ENCODE peak calls at places on chromosomes 5 and 9, in six cellular contexts. C is LoVo, B is Right ventricle myocardium superior, G is EL, T is glutamatergic neuron, F is ecto neural progenitor cell. D is an unnamed sample.

GRCh38 chr5:168578006-168578405 is 1.2 kb downstream of the PANK3 start:
- DNase-seq in B (no peak), C (peak; percentile 18), G (peak; percentile 25), T (no peak), F (no peak), D (no peak)

GRCh38 chr9:16039988-16040761 is 487.3 kb downstream of the CCDC171 start:
- DNase-seq in G (no peak), T (no peak), C (peak; percentile 24), F (peak; percentile 76), B (no peak), D (peak; percentile 90)

GRCh38 chr5:157959355-157959754 is 100.4 kb upstream of the CLINT1 start:
- DNase-seq in T (no peak), F (no peak), B (no peak), G (no peak), C (no peak), D (no peak)

GRCh38 chr5:59503223-59503622 is 390.3 kb downstream of the PDE4D start:
- DNase-seq in T (no peak), G (no peak), F (no peak), B (no peak), C (no peak), D (no peak)

GRCh38 chr5:33146916-33147315 is 293.8 kb upstream of the TARS1 start:
- DNase-seq in T (no peak), C (no peak), G (peak; percentile 36), B (no peak), F (no peak), D (no peak)

GRCh38 chr9:84339951-84340350 is 607 bp downstream of the SLC28A3 start:
- DNase-seq in B (peak; percentile 65), T (no peak), G (no peak), F (no peak), C (no peak), D (no peak)

GRCh38 chr5:38642194-38642987 is 85.9 kb upstream of the LIFR start:
- DNase-seq in G (no peak), F (no peak), T (no peak), C (no peak), B (no peak), D (no peak)

GRCh38 chr9:134346151-134346550 is 19.9 kb downstream of the RXRA start:
- DNase-seq in C (no peak), B (no peak), T (peak; percentile 55), G (no peak), F (no peak), D (no peak)

GRCh38 chr9:92877531-92878430 is at the start of gene ZNF484:
- DNase-seq in G (peak; percentile 98), B (peak; percentile 99), F (peak; percentile 94), C (peak; percentile 100), T (peak; percentile 96), D (peak; percentile 96)

GRCh38 chr9:69421908-69422801 is 97.1 kb downstream of the ENTREP1 start:
- DNase-seq in F (peak; percentile 74), G (peak; percentile 64), T (peak; percentile 49), C (peak; percentile 70), B (peak; percentile 55), D (no peak)

GRCh38 chr9:129441852-129442251 is 179.0 kb downstream of the C9orf50 start:
- DNase-seq in T (no peak), G (no peak), C (no peak), B (no peak), F (no peak), D (no peak)

GRCh38 chr9:129280236-129281231 is 102.5 kb upstream of the IER5L start:
- DNase-seq in B (no peak), T (peak; percentile 81), G (no peak), C (no peak), F (peak; percentile 42), D (no peak)

GRCh38 chr5:93225748-93226147 is 355.3 kb downstream of the NR2F1-AS1 start:
- DNase-seq in F (no peak), C (no peak), B (no peak), T (no peak), G (no peak), D (no peak)

GRCh38 chr9:92790542-92791527 is 26.2 kb upstream of the BICD2 start:
- DNase-seq in F (peak; percentile 78), B (peak; percentile 82), T (peak; percentile 86), G (peak; percentile 74), C (peak; percentile 68), D (peak; percentile 46)

GRCh38 chr5:59128646-59129290 is 545.9 kb downstream of the RAB3C start:
- DNase-seq in G (no peak), C (no peak), B (no peak), F (no peak), T (no peak), D (no peak)

D was measured in LNCaP clone FGC.